ENCODE peak calls at places on chromosome 1, in four cellular contexts. One of them, this sample, is unnamed. For H4K20me1, the result is how much of the 10 kb centered on the place peaks cover.

GRCh38 chr1:240602189-240602588 is 9.8 kb downstream of the GREM2 start:
- DNase-seq in fibroblast of lung: peak
- DNase-seq in K562: no peak
- DNase-seq in neural progenitor cell: no peak
- DNase-seq in this sample: no peak

GRCh38 chr1:205774277-205775014 is 836 bp downstream of the RAB29 start:
- DNase-seq in fibroblast of lung: peak
- DNase-seq in neural progenitor cell: peak
- DNase-seq in K562: peak
- DNase-seq in this sample: peak

GRCh38 chr1:11042995-11043874 is 3.8 kb downstream of the MASP2 start:
- DNase-seq in fibroblast of lung: no peak
- DNase-seq in neural progenitor cell: no peak
- DNase-seq in K562: peak
- DNase-seq in this sample: peak

GRCh38 chr1:101428562-101428961 is 191.7 kb downstream of the S1PR1 start:
- DNase-seq in neural progenitor cell: no peak
- DNase-seq in fibroblast of lung: no peak
- DNase-seq in K562: no peak
- DNase-seq in this sample: no peak

GRCh38 chr1:41144285-41144684 is 97.8 kb downstream of the SCMH1 start:
- DNase-seq in fibroblast of lung: no peak
- DNase-seq in K562: no peak
- DNase-seq in neural progenitor cell: no peak
- DNase-seq in this sample: no peak

GRCh38 chr1:163824006-163824405 is 502.3 kb downstream of the NUF2 start:
- DNase-seq in K562: no peak
- DNase-seq in neural progenitor cell: no peak
- DNase-seq in fibroblast of lung: peak
- DNase-seq in this sample: no peak

GRCh38 chr1:111879086-111879485 is 110.4 kb downstream of the KCND3 start:
- DNase-seq in neural progenitor cell: no peak
- DNase-seq in fibroblast of lung: no peak
- DNase-seq in K562: no peak
- DNase-seq in this sample: no peak

GRCh38 chr1:230568008-230568407 is 74.3 kb upstream of the COG2 start:
- DNase-seq in neural progenitor cell: no peak
- DNase-seq in K562: no peak
- DNase-seq in fibroblast of lung: no peak
- DNase-seq in this sample: peak

GRCh38 chr1:32635508-32636277 is 14.7 kb downstream of the ZBTB8OS start:
- DNase-seq in neural progenitor cell: no peak
- DNase-seq in K562: no peak
- DNase-seq in fibroblast of lung: no peak
- DNase-seq in this sample: no peak

GRCh38 chr1:62991152-62991551 is 207.2 kb downstream of the ATG4C start:
- DNase-seq in neural progenitor cell: no peak
- DNase-seq in fibroblast of lung: no peak
- DNase-seq in K562: no peak
- DNase-seq in this sample: no peak

GRCh38 chr1:12480748-12481362 is 137.2 kb downstream of the DHRS3 start:
- DNase-seq in K562: no peak
- DNase-seq in fibroblast of lung: peak
- DNase-seq in neural progenitor cell: no peak
- DNase-seq in this sample: peak

GRCh38 chr1:27233677-27234053 is 767 bp upstream of the WDTC1 start:
- DNase-seq in neural progenitor cell: no peak
- DNase-seq in fibroblast of lung: no peak
- DNase-seq in K562: peak
- DNase-seq in this sample: peak

GRCh38 chr1:198657550-198658064 is 18.8 kb downstream of the PTPRC start:
- DNase-seq in fibroblast of lung: peak
- DNase-seq in neural progenitor cell: no peak
- DNase-seq in K562: no peak
- DNase-seq in this sample: peak

GRCh38 chr1:153531638-153532037 is 4.2 kb downstream of the S100A6 start:
- DNase-seq in fibroblast of lung: no peak
- DNase-seq in neural progenitor cell: no peak
- DNase-seq in K562: no peak
- DNase-seq in this sample: no peak

GRCh38 chr1:97508653-97509218 is 412.1 kb downstream of the DPYD start:
- DNase-seq in fibroblast of lung: no peak
- DNase-seq in neural progenitor cell: no peak
- DNase-seq in K562: no peak
- DNase-seq in this sample: no peak

GRCh38 chr1:192474080-192474683 is 101.4 kb upstream of the RGS1 start:
- DNase-seq in fibroblast of lung: peak
- DNase-seq in neural progenitor cell: peak
- DNase-seq in K562: peak
- DNase-seq in this sample: no peak

GRCh38 chr1:41500378-41500777 is 15.9 kb upstream of the EDN2 start:
- DNase-seq in neural progenitor cell: no peak
- DNase-seq in fibroblast of lung: no peak
- DNase-seq in K562: no peak
- DNase-seq in this sample: peak

GRCh38 chr1:197413564-197413963 is 145.5 kb downstream of the CRB1 start:
- DNase-seq in K562: no peak
- DNase-seq in neural progenitor cell: no peak
- DNase-seq in fibroblast of lung: no peak
- DNase-seq in this sample: no peak

GRCh38 chr1:31703431-31704260 is at the start of gene COL16A1:
- DNase-seq in neural progenitor cell: peak
- DNase-seq in fibroblast of lung: peak
- DNase-seq in K562: peak
- DNase-seq in this sample: peak

GRCh38 chr1:12503709-12504108 is 114.3 kb downstream of the DHRS3 start:
- DNase-seq in K562: no peak
- DNase-seq in fibroblast of lung: no peak
- DNase-seq in neural progenitor cell: no peak
- DNase-seq in this sample: no peak

GRCh38 chr1:235767795-235768194 is 98.9 kb downstream of the LYST start:
- DNase-seq in fibroblast of lung: no peak
- DNase-seq in K562: no peak
- DNase-seq in neural progenitor cell: no peak
- DNase-seq in this sample: no peak

GRCh38 chr1:46477153-46477929 is 12.3 kb upstream of the DMBX1 start:
- DNase-seq in K562: peak
- DNase-seq in fibroblast of lung: peak
- DNase-seq in neural progenitor cell: peak
- DNase-seq in this sample: peak

GRCh38 chr1:180693564-180694244 is 61.9 kb downstream of the XPR1 start:
- DNase-seq in fibroblast of lung: no peak
- DNase-seq in K562: no peak
- DNase-seq in neural progenitor cell: no peak
- DNase-seq in this sample: no peak

GRCh38 chr1:84845357-84845756 is 47.6 kb downstream of the LPAR3 start:
- DNase-seq in fibroblast of lung: no peak
- DNase-seq in K562: no peak
- DNase-seq in neural progenitor cell: no peak
- DNase-seq in this sample: no peak

GRCh38 chr1:220544901-220545303 is 17.0 kb downstream of the MARK1 start:
- DNase-seq in neural progenitor cell: peak
- DNase-seq in K562: no peak
- DNase-seq in fibroblast of lung: peak
- DNase-seq in this sample: no peak

GRCh38 chr1:26225033-26225831 is 8.8 kb upstream of the CEP85 start:
- DNase-seq in neural progenitor cell: peak
- DNase-seq in K562: no peak
- DNase-seq in fibroblast of lung: peak
- DNase-seq in this sample: peak

DNA sequence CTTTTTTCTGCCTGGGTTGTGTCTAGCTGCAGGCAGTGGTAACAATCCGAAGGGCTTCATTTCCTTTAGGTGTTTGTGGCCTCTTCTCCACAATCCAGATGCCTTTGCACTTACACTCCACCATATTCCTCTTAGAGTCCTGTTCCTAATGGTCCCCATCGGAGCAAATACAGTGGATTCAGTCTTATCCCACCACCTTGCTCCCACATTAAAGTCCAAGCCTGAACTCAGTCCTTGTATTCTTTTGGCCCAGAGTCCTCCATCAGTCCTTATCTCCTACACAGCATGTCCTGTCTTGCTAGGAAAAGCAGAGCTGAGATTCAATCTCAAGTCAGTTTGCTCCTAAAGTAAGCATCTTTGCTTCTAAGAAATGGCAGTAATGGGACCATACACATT is 8.8 kb downstream of the CYP2J2 start:
- DNase-seq in K562: no peak
- DNase-seq in fibroblast of lung: no peak
- DNase-seq in neural progenitor cell: no peak
- DNase-seq in this sample: no peak
- H3K4me2 ChIP-seq in K562: no peak
- H3K4me2 ChIP-seq in fibroblast of lung: no peak
- H3K4me2 ChIP-seq in neural progenitor cell: no peak
- H3K4me2 ChIP-seq in this sample: no peak

DNA sequence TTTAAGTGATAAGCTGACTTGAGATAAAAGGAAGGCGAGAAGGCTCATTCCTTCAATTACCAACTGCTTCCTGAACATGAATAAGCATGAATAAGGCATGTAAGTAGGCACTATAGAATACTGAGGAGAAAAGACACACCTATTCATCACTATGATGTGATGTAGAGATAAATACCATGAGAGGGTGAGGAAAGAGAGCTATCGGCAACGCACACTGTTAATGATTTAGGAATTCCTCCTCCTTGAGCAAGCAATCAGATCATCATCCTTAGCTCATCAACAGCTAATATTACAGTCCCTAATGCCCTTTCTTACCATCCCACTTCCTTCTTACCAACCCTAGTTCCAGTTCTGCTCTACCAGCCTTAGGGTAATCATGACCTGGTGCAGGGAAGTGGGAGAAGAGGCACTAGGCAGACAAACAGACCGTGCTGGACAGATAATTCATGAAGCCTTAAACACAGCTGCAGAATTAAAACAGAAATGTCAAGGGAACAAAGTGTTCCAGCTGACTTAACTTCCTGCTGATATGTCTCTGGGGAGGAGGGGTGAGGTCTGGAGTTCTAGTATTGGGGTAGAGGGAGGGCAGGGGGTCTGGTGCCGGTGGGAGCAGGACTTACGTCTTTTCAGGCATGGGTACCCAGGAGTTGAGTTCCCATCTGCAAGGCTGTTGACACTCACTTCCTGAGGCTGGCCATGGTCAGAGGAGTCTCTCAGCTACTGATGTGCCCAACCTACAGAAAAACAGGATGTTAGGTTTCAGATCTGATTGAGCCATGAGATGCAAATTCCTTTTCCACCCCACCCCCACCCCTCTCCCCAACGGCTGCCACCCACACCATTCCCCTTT is 12.7 kb upstream of the RCSD1 start:
- DNase-seq in neural progenitor cell: peak
- DNase-seq in fibroblast of lung: peak
- DNase-seq in K562: peak
- DNase-seq in this sample: no peak
- H2AFZ ChIP-seq in neural progenitor cell: peak
- H2AFZ ChIP-seq in fibroblast of lung: peak
- H2AFZ ChIP-seq in K562: peak
- H2AFZ ChIP-seq in this sample: peak

GRCh38 chr1:18783705-18784522 is 75.5 kb downstream of the TAS1R2 start:
- DNase-seq in neural progenitor cell: peak
- DNase-seq in fibroblast of lung: no peak
- DNase-seq in K562: no peak
- DNase-seq in this sample: no peak
- H4K20me1 ChIP-seq in neural progenitor cell: under half
- H4K20me1 ChIP-seq in fibroblast of lung: under half
- H4K20me1 ChIP-seq in K562: under half
- H4K20me1 ChIP-seq in this sample: under half

GRCh38 chr1:9438431-9439073 is 100.7 kb upstream of the SLC25A33 start:
- DNase-seq in neural progenitor cell: no peak
- DNase-seq in K562: no peak
- DNase-seq in fibroblast of lung: peak
- DNase-seq in this sample: peak
- H3K4me2 ChIP-seq in neural progenitor cell: no peak
- H3K4me2 ChIP-seq in K562: no peak
- H3K4me2 ChIP-seq in fibroblast of lung: peak
- H3K4me2 ChIP-seq in this sample: peak

This sample was measured in osteoblast.